ENCODE peak calls at places on chromosomes 5 and 9, in eight cellular contexts. L, K, W, R, Z, G, C and Q are unnamed samples. For H3K9me3, the result is how much of the 10 kb centered on the place peaks cover.

GRCh38 chr5:9046756-9047481 is 499.0 kb downstream of the SEMA5A start:
- DNase-seq in L (no peak), K (no peak), W (no peak), R (peak), Z (no peak), G (no peak), C (peak), Q (peak)

GRCh38 chr5:94745786-94746730 is 127.6 kb downstream of the SLF1 start:
- DNase-seq in L (no peak), K (no peak), W (no peak), R (peak), Z (no peak), G (no peak), C (no peak), Q (no peak)

GRCh38 chr9:120875954-120876841 is 790 bp downstream of the PHF19 start:
- DNase-seq in L (peak), K (peak), W (peak), R (peak), Z (peak), G (peak), C (peak), Q (peak)

GRCh38 chr5:40406426-40407211 is 273.1 kb upstream of the PTGER4 start:
- DNase-seq in L (peak), K (no peak), W (no peak), R (no peak), Z (no peak), G (peak), C (no peak), Q (no peak)

GRCh38 chr5:66406761-66407289 is 189.4 kb upstream of the MAST4 start:
- DNase-seq in L (no peak), K (no peak), W (no peak), R (no peak), Z (no peak), G (no peak), C (no peak), Q (no peak)

GRCh38 chr9:129889461-129889935 is 54.2 kb downstream of the USP20 start:
- DNase-seq in L (no peak), K (no peak), W (no peak), R (no peak), Z (no peak), G (peak), C (no peak), Q (no peak)

GRCh38 chr5:55187370-55187769 is 14.4 kb upstream of the CDC20B start:
- DNase-seq in L (no peak), K (no peak), W (no peak), R (peak), Z (no peak), G (no peak), C (no peak), Q (no peak)

GRCh38 chr5:14184725-14185124 is 41.6 kb downstream of the TRIO start:
- DNase-seq in L (no peak), K (no peak), W (no peak), R (no peak), Z (no peak), G (no peak), C (no peak), Q (no peak)

GRCh38 chr9:133613396-133613795 is 4.2 kb upstream of the FAM163B start:
- DNase-seq in L (no peak), K (no peak), W (no peak), R (no peak), Z (no peak), G (no peak), C (no peak), Q (no peak)

DNA sequence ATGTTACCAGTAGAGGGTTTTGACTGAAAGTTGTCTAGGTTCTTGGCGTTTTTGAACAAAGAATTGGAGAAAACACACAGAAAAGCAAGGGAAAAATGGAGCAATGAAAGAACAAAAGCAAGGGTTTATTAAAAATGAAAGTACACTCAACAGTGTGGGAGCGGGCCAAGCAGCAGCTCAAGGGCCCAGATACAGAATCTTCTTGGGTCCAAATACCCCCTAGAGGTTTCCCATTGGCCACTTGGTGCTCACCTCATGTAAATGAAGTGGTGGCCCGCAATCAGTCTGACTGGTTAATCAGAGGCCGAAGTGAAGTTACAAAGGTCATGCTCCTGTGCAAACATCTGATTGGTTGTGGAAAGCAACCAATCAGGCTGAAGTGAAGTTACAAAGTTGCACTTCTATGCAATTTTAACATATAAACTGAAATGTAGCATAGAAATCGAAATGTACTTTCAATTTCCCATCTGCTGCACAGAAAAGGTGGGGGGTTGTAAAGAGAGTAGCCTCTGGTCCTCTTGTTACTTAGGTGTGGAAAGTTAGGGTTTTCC is 1.9 kb upstream of the GM2A start:
- DNase-seq in L (no peak), K (no peak), W (no peak), R (no peak), Z (no peak), G (no peak), C (no peak), Q (no peak)
- H3K27ac ChIP-seq in L (no peak), K (peak), W (no peak), R (no peak), Z (no peak), G (no peak), C (no peak), Q (no peak)

GRCh38 chr5:172098883-172099282 is 89.1 kb downstream of the STK10 start:
- DNase-seq in L (no peak), K (no peak), W (no peak), R (no peak), Z (no peak), G (no peak), C (no peak), Q (no peak)

GRCh38 chr5:172093965-172094364 is 87.5 kb upstream of the FBXW11 start:
- DNase-seq in L (no peak), K (no peak), W (no peak), R (no peak), Z (no peak), G (no peak), C (no peak), Q (no peak)

GRCh38 chr5:172095368-172095960 is 89.0 kb upstream of the FBXW11 start:
- DNase-seq in L (no peak), K (no peak), W (no peak), R (no peak), Z (no peak), G (no peak), C (no peak), Q (no peak)

GRCh38 chr5:172097356-172097755 is 90.7 kb downstream of the STK10 start:
- DNase-seq in L (no peak), K (no peak), W (no peak), R (no peak), Z (no peak), G (no peak), C (no peak), Q (no peak)

DNA sequence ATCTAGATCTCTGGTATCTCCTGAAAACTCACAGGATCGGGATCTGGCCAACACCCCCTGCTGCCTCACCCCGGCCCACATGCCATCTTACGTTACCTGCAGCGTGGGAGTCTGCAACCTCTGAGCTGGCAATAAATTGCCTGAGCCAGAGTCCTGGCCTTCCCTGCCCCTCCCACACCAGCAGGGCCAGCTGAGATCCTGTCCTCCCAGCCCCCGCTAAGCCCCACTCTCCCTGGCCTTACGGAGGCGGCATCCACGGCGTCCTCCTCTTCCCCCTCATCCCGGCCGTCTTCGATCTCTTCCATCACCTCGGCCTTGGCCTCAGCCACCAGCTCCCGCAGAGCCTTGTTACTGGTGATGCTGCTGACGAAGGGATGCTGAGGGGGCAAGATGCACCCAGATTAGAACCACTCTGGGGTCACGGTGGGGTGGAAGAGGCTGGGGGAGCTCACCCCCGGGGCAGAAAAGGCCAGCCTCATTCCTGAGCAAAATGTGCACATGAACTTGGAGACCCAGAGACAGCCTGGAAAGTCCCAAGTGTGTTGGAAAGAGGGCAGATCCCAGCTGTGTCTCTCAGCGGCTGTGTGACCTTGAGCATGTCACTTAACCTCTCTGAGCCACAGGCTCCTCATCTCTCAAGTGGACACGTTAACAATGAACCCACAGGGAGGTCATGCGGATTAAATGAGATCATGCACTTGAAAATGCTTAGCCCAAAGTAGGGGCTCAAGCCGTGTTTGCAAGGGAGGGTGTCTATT is 89.9 kb upstream of the FBXW11 start:
- DNase-seq in L (no peak), K (no peak), W (no peak), R (no peak), Z (no peak), G (no peak), C (no peak), Q (no peak)
- TF ChIP-seq CTCF in L (no peak), K (no peak), W (no peak), R (no peak), Z (no peak), G (no peak), C (no peak), Q (no peak)

GRCh38 chr9:10873999-10874398 is 261.2 kb upstream of the PTPRD start:
- DNase-seq in L (no peak), K (no peak), W (no peak), R (no peak), Z (no peak), G (no peak), C (no peak), Q (no peak)

GRCh38 chr9:10867194-10867593 is 254.4 kb upstream of the PTPRD start:
- DNase-seq in L (no peak), K (no peak), W (no peak), R (no peak), Z (no peak), G (no peak), C (no peak), Q (no peak)

DNA sequence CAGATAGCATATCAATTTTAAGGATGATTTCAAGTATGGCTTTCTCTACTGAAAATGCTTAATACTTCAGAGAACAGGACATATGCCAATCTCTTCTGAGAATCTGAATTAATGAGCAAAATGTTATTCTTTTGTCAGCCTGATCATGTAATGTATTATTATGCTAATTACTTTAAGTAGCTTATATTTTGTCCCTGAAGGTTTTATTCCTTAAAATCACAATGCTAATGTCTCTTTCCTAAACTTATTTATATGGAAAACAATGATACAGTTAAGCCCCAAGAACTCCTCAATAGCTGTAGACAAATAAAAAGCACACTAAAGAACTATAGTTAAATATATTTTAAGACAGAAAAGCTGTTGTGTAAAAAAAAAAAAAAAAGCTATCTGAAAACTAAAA is 256.9 kb upstream of the PTPRD start:
- DNase-seq in L (no peak), K (no peak), W (no peak), R (no peak), Z (no peak), G (no peak), C (no peak), Q (no peak)
- H3K9me3 ChIP-seq in L (under half), K (under half), W (under half), R (under half), Z (under half), G (under half), C (under half), Q (under half)

GRCh38 chr5:134027203-134027582 is 22.4 kb upstream of the VDAC1 start:
- DNase-seq in L (no peak), K (no peak), W (no peak), R (no peak), Z (no peak), G (no peak), C (no peak), Q (no peak)

GRCh38 chr5:134025786-134026185 is 21.0 kb upstream of the VDAC1 start:
- DNase-seq in L (no peak), K (no peak), W (no peak), R (no peak), Z (no peak), G (no peak), C (no peak), Q (no peak)

GRCh38 chr5:134028496-134028895 is 23.7 kb upstream of the VDAC1 start:
- DNase-seq in L (no peak), K (no peak), W (no peak), R (no peak), Z (no peak), G (no peak), C (no peak), Q (no peak)

GRCh38 chr5:134026521-134027202 is 21.9 kb upstream of the VDAC1 start:
- DNase-seq in L (no peak), K (no peak), W (peak), R (peak), Z (peak), G (peak), C (no peak), Q (no peak)

DNA sequence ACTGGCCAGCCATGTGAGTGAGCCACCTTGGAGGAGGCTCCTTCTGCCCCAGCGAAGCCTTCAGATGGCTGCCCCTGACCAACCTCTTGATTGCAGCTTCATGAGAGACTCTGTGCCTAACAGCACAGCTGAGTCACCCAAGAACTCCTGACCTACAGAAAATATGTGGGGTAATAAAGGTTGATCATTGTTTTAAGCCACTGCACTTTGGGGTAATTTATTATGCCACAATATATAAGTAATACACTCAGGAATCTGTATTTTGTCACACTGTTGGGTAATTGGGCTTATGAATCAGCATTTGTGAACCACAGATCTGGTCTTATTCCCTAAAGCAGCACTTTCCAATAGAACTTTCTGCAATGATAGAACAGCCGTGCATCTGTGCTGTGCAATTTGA is 24.4 kb upstream of the VDAC1 start:
- DNase-seq in L (no peak), K (no peak), W (no peak), R (peak), Z (no peak), G (no peak), C (no peak), Q (no peak)
- H3K27ac ChIP-seq in L (no peak), K (no peak), W (no peak), R (peak), Z (no peak), G (no peak), C (no peak), Q (no peak)

GRCh38 chr5:141196363-141196762 is 3.1 kb upstream of the PCDHB11 start:
- DNase-seq in L (no peak), K (no peak), W (no peak), R (no peak), Z (no peak), G (no peak), C (no peak), Q (no peak)

GRCh38 chr5:141199359-141200235 is at the start of gene PCDHB11:
- DNase-seq in L (no peak), K (no peak), W (no peak), R (peak), Z (no peak), G (no peak), C (no peak), Q (no peak)
- TF ChIP-seq CTCF in L (no peak), K (no peak), W (no peak), R (peak), Z (no peak), G (no peak), C (no peak), Q (no peak)

GRCh38 chr9:119159386-119159785 is 209.8 kb downstream of the BRINP1 start:
- DNase-seq in L (no peak), K (no peak), W (no peak), R (no peak), Z (no peak), G (no peak), C (peak), Q (no peak)
- H3K9me3 ChIP-seq in L (under half), K (under half), W (under half), R (under half), Z (under half), G (under half), C (under half), Q (under half)

GRCh38 chr5:78533356-78533755 is 115.2 kb downstream of the LHFPL2 start:
- DNase-seq in L (no peak), K (no peak), W (no peak), R (peak), Z (no peak), G (no peak), C (no peak), Q (no peak)
- H3K27ac ChIP-seq in L (no peak), K (no peak), W (no peak), R (no peak), Z (no peak), G (no peak), C (peak), Q (peak)

GRCh38 chr5:75034137-75034739 is 18.1 kb downstream of the GCNT4 start:
- DNase-seq in L (peak), K (no peak), W (no peak), R (peak), Z (peak), G (peak), C (no peak), Q (no peak)

GRCh38 chr5:75028090-75028489 is 24.3 kb downstream of the GCNT4 start:
- DNase-seq in L (no peak), K (no peak), W (no peak), R (no peak), Z (no peak), G (no peak), C (peak), Q (no peak)

GRCh38 chr5:75037106-75037505 is 15.3 kb downstream of the GCNT4 start:
- DNase-seq in L (no peak), K (no peak), W (peak), R (peak), Z (no peak), G (no peak), C (no peak), Q (no peak)

DNA sequence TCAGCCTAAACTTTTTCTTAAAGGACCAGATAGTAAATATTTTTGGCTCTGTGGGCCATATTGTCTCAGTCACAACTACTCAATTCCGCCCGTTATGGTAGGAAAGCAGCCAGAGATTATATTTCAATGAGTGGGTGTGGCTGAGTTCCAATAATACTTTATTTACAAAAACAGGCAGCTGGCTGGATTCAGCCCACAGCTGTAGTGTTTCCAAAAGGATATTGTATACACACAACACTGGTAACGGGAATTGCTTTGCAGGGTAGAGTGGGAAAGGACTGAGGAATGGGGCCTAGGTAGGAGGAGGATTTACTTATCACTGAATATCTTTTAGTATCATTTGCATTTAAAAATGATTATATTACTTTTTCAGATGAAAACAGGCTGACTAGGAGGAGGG is 21.0 kb downstream of the GCNT4 start:
- DNase-seq in L (no peak), K (no peak), W (no peak), R (no peak), Z (no peak), G (no peak), C (no peak), Q (no peak)
- TF ChIP-seq CTCF in L (no peak), K (no peak), W (no peak), R (no peak), Z (no peak), G (no peak), C (no peak), Q (no peak)

GRCh38 chr9:99006979-99007378 is 63.3 kb downstream of the COL15A1 start:
- DNase-seq in L (no peak), K (no peak), W (no peak), R (no peak), Z (no peak), G (no peak), C (no peak), Q (no peak)

GRCh38 chr9:99004717-99005460 is 61.2 kb downstream of the COL15A1 start:
- DNase-seq in L (no peak), K (no peak), W (no peak), R (no peak), Z (no peak), G (no peak), C (no peak), Q (no peak)

GRCh38 chr9:99005651-99006050 is 61.9 kb downstream of the COL15A1 start:
- DNase-seq in L (no peak), K (no peak), W (no peak), R (no peak), Z (no peak), G (no peak), C (no peak), Q (no peak)

GRCh38 chr9:99011161-99011709 is 67.5 kb downstream of the COL15A1 start:
- DNase-seq in L (no peak), K (no peak), W (no peak), R (peak), Z (no peak), G (no peak), C (no peak), Q (no peak)

GRCh38 chr9:99008187-99008586 is 64.5 kb downstream of the COL15A1 start:
- DNase-seq in L (no peak), K (no peak), W (no peak), R (no peak), Z (no peak), G (no peak), C (no peak), Q (no peak)
- H3K9me3 ChIP-seq in L (under half), K (under half), W (under half), R (under half), Z (under half), G (under half), C (under half), Q (under half)

GRCh38 chr5:177508217-177508611 is 1.4 kb downstream of the DOK3 start:
- DNase-seq in L (no peak), K (no peak), W (no peak), R (no peak), Z (no peak), G (no peak), C (no peak), Q (no peak)
- H3K27ac ChIP-seq in L (peak), K (peak), W (no peak), R (no peak), Z (no peak), G (no peak), C (no peak), Q (no peak)